ENCODE peak calls at places on chromosomes 16 and 17, in five cellular contexts. Y is H9, S is IMR-90, X is mesendoderm, F is neuronal stem cell. A is an unnamed sample.

GRCh38 chr17:76009447-76009846 is 8.8 kb downstream of the CDK3 start:
- DNase-seq in Y (no peak), S (no peak), X (no peak), F (no peak), A (no peak)

GRCh38 chr16:64159986-64160385 is 961.9 kb downstream of the CDH11 start:
- DNase-seq in Y (no peak), S (no peak), X (no peak), F (no peak), A (no peak)

GRCh38 chr17:4028436-4028835 is 64.2 kb upstream of the ATP2A3 start:
- DNase-seq in Y (no peak), S (no peak), X (no peak), F (no peak), A (no peak)

GRCh38 chr17:72554508-72554907 is 433.7 kb downstream of the SOX9 start:
- DNase-seq in Y (no peak), S (no peak), X (no peak), F (no peak), A (no peak)

GRCh38 chr16:10039220-10040096 is 142.8 kb downstream of the GRIN2A start:
- DNase-seq in Y (peak), S (no peak), X (peak), F (peak), A (peak)

GRCh38 chr17:28133562-28133970 is 91.1 kb downstream of the NLK start:
- DNase-seq in Y (no peak), S (peak), X (no peak), F (no peak), A (peak)

GRCh38 chr17:27945333-27945616 is 52.1 kb upstream of the LYRM9 start:
- DNase-seq in Y (no peak), S (no peak), X (no peak), F (no peak), A (no peak)

GRCh38 chr17:78316867-78317816 is 42.7 kb downstream of the SOCS3 start:
- DNase-seq in Y (peak), S (peak), X (peak), F (no peak), A (peak)

GRCh38 chr16:68113765-68114240 is 28.6 kb downstream of the NFATC3 start:
- DNase-seq in Y (no peak), S (no peak), X (no peak), F (no peak), A (no peak)

GRCh38 chr16:69003500-69003899 is 102.0 kb upstream of the HAS3 start:
- DNase-seq in Y (no peak), S (no peak), X (peak), F (no peak), A (no peak)

GRCh38 chr16:86505899-86506864 is 4.1 kb upstream of the FOXF1 start:
- DNase-seq in Y (no peak), S (peak), X (no peak), F (peak), A (peak)

GRCh38 chr17:69075823-69076222 is 15.1 kb upstream of the ABCA9 start:
- DNase-seq in Y (no peak), S (no peak), X (no peak), F (no peak), A (no peak)

GRCh38 chr16:68898026-68898425 is 54.7 kb downstream of the TANGO6 start:
- DNase-seq in Y (no peak), S (no peak), X (no peak), F (no peak), A (no peak)

GRCh38 chr17:49783051-49783715 is 5.3 kb upstream of the KAT7 start:
- DNase-seq in Y (no peak), S (no peak), X (no peak), F (no peak), A (no peak)

GRCh38 chr17:18324140-18325049 is 9.3 kb downstream of the SMCR8 start:
- DNase-seq in Y (no peak), S (no peak), X (peak), F (no peak), A (no peak)

GRCh38 chr16:3509470-3509928 is 8.7 kb downstream of the CLUAP1 start:
- DNase-seq in Y (peak), S (no peak), X (no peak), F (no peak), A (no peak)

GRCh38 chr16:20766294-20766693 is 2.5 kb downstream of the ACSM3 start:
- DNase-seq in Y (no peak), S (no peak), X (no peak), F (no peak), A (no peak)

GRCh38 chr16:20765732-20766131 is 1.9 kb downstream of the ACSM3 start:
- DNase-seq in Y (no peak), S (no peak), X (no peak), F (no peak), A (no peak)

GRCh38 chr16:20762404-20763123 is 1.2 kb upstream of the ACSM3 start:
- DNase-seq in Y (no peak), S (no peak), X (no peak), F (no peak), A (no peak)

GRCh38 chr16:20761175-20761574 is 2.6 kb upstream of the ACSM3 start:
- DNase-seq in Y (no peak), S (no peak), X (no peak), F (no peak), A (no peak)

GRCh38 chr16:20763461-20764232 is at the start of gene ACSM3:
- DNase-seq in Y (peak), S (peak), X (peak), F (peak), A (peak)
- H3K4ac ChIP-seq in Y (no peak), S (no peak), X (no peak), F (no peak), A (no peak)

GRCh38 chr16:89996178-89996489 is 23.1 kb downstream of the DBNDD1 start:
- DNase-seq in Y (no peak), S (no peak), X (no peak), F (no peak), A (no peak)
- H2BK5ac ChIP-seq in Y (peak), S (peak), X (peak), F (no peak), A (no peak)

GRCh38 chr16:22366889-22367288 is 7.5 kb downstream of the CDR2 start:
- DNase-seq in Y (no peak), S (no peak), X (no peak), F (no peak), A (no peak)
- H3K4ac ChIP-seq in Y (no peak), S (no peak), X (no peak), F (no peak), A (no peak)

DNA sequence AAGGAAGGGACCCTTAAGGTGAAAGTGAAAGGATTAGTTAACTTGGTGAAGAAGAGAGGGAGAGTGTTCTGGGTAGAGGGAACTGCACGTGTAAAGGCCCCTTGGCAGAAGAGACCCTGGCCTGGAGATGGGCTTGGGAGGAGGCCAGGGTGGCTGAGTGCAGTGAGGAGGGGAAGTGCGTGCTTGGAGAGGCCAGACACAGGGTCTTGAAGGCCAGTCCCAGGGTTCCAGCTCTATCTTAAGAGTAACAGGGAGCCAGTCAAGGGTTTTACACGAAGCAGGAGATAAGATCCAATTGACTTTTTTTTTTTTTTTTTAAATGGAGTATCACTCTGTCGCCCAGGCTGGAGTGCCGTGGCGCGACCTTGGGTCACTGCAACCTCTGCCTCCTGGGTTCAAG is 15.2 kb upstream of the DOK4 start:
- DNase-seq in Y (no peak), S (no peak), X (no peak), F (no peak), A (no peak)
- H2BK5ac ChIP-seq in Y (no peak), S (no peak), X (no peak), F (no peak), A (no peak)

DNA sequence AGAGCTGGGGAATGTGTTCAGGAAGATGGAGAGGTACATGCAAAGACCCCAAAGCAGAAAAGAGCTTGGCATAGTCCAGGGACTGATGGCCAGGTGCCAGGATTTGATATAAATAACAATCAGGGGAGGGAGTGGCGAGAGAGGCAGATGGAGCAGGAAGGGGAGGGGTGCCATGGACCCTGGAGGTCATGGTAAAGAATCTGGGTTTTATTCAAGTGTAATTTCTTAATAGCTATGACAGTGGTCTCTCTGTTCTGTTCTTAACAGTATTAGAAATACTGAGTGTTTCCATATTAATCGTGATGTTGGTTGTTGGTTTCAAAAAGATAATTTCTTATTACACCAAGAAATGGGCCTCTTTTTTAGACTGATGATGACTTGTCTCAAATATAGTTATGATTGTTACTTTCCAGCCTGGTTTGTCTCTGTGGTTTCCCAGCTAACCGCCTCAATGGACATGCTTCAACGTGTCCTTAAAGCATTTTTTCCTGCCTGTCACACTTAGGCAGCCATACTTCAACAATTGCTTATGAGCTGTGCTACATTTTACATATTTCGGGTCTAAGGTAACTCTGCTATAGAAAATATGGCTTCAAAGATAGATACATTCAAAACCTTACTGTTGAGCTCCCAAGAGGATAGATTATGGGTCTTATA is 49.4 kb downstream of the MYH10 start:
- DNase-seq in Y (no peak), S (no peak), X (no peak), F (no peak), A (no peak)
- H3K4ac ChIP-seq in Y (no peak), S (no peak), X (no peak), F (no peak), A (no peak)

GRCh38 chr16:27598921-27599565 is 49.1 kb downstream of the KATNIP start:
- DNase-seq in Y (no peak), S (no peak), X (no peak), F (no peak), A (no peak)
- H2BK5ac ChIP-seq in Y (no peak), S (no peak), X (no peak), F (peak), A (no peak)

DNA sequence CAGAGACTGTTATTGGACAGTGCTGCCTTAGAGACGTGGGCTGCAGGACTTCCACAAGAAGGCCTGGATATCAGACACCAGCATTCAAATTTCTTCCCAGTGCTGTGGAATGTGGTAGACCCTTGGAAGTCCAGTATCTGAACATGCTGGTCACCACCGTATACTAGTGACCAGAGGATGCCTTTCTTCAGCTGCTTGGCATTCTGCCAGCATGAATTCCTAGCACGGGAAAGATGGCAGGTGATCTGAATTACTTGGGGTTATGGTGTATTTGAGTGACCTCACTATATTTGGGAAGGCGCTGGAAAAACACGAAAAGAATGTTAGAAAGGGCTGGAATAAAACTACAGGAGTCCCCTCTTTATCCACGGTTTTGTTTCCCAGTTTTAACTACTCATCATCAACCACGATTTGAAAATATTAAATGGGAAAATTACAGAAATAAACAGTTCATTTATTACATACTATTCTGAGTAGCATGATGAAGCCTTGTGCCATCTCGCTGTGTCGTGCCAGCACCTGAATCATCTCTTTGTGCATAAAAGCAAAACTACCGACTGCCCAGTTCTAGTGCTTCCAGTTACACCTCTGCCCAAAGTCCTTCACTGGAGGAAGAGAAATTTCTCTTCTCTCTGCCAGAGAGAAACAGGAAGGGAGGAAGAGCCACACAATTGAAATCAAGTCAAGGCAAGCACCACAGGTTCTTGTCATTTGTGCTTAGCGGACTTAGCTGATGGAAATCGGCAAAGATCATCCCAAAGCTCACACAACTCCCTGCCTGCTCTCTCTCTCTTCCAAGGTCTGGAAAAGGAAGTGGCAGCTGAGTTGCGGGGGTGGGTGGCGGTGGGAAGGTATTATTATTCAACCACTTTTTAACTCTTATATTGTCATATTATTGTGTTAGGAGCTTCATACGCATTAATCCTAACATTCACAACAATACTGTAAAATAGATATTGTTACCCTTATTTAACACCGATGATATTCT is 1.4 kb upstream of the CHST4 start:
- DNase-seq in Y (no peak), S (no peak), X (peak), F (no peak), A (no peak)
- H3K4ac ChIP-seq in Y (no peak), S (no peak), X (peak), F (no peak), A (no peak)

GRCh38 chr16:1525871-1526607 is 7.4 kb upstream of the TMEM204 start:
- DNase-seq in Y (no peak), S (no peak), X (no peak), F (no peak), A (no peak)
- H2BK5ac ChIP-seq in Y (no peak), S (no peak), X (no peak), F (no peak), A (no peak)

GRCh38 chr16:30924086-30924714 is 828 bp downstream of the FBXL19 start:
- DNase-seq in Y (no peak), S (no peak), X (peak), F (peak), A (no peak)
- H3K4ac ChIP-seq in Y (no peak), S (peak), X (peak), F (no peak), A (peak)

DNA sequence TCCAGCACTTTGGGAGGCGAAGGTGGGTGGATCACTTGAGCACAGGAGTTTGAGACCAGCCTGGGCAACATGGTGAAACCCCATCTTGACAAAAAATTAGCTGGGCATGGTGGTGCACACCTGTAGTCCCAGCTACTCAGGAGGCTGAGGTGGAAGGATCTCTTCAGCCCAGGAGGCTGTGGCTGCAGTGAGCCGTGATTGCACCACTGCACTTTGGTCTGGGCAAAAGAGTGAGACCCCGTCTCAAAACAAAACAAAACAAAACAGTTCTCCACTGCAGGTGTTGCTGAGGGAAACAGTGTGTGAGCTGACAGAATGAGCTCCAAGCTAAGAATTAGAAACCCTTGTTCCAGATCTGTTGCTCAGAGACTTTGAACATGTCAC is 35.2 kb upstream of the TBX2 start:
- DNase-seq in Y (no peak), S (no peak), X (no peak), F (no peak), A (no peak)
- H2BK5ac ChIP-seq in Y (no peak), S (no peak), X (no peak), F (no peak), A (no peak)

A was measured in mesenchymal stem cell.